ENCODE peak calls at places on chromosomes 1 and 21, in ten cellular contexts. Z is upper lobe of left lung; X is fibroblast of the conjunctiva; V is amniotic epithelial cell; T is D341Med; C is GM04503; I is progenitor cell of endocrine pancreas; L is A549; Q is occipital lobe; J is activated CD4-positive, alpha-beta T cell treated with anti-CD3 and anti-CD28 coated beads, Interleukin-2, amount 50 U/mL, for 24 hours. F is an unnamed sample.

GRCh38 chr1:51073456-51073855 is 28.6 kb upstream of the C1orf185 start:
- DNase-seq in Z (no peak), I (no peak), T (no peak), C (no peak), J (no peak), Q (no peak), L (no peak), X (no peak), V (no peak), F (no peak)

GRCh38 chr21:42636931-42637601 is 16.4 kb upstream of the PDE9A start:
- DNase-seq in Z (no peak), C (no peak), Q (no peak), T (no peak), L (no peak), V (no peak), X (no peak), I (no peak), J (no peak), F (no peak)

GRCh38 chr21:33401617-33401967 is 1.6 kb upstream of the IFNGR2 start:
- DNase-seq in V (no peak), X (no peak), T (no peak), Z (no peak), C (peak), J (no peak), I (no peak), L (no peak), Q (no peak), F (no peak)

GRCh38 chr1:92495392-92496066 is 8.8 kb upstream of the GFI1 start:
- DNase-seq in X (no peak), J (no peak), L (no peak), I (no peak), T (peak), Q (no peak), V (no peak), C (no peak), Z (no peak), F (no peak)

GRCh38 chr1:25066253-25066652 is 136.2 kb upstream of the RUNX3 start:
- DNase-seq in I (no peak), L (no peak), Q (no peak), J (no peak), V (no peak), X (no peak), T (no peak), Z (no peak), C (no peak), F (no peak)

GRCh38 chr1:84689514-84690396 is 506 bp downstream of the SSX2IP start:
- DNase-seq in I (no peak), X (no peak), T (no peak), L (peak), J (no peak), C (no peak), V (peak), Z (no peak), Q (peak), F (no peak)

GRCh38 chr1:168709896-168710305 is 19.1 kb downstream of the DPT start:
- DNase-seq in V (peak), I (no peak), J (no peak), L (peak), Z (no peak), Q (no peak), T (no peak), X (peak), C (peak), F (no peak)

GRCh38 chr1:70666381-70667140 is 255.5 kb downstream of the CTH start:
- DNase-seq in X (no peak), J (no peak), V (no peak), I (no peak), Q (no peak), T (no peak), Z (no peak), C (no peak), L (no peak), F (no peak)

GRCh38 chr1:156410238-156410637 is 41.2 kb downstream of the RHBG start:
- DNase-seq in V (no peak), J (no peak), C (no peak), T (no peak), L (no peak), I (no peak), X (no peak), Z (no peak), Q (no peak), F (no peak)

GRCh38 chr1:1291023-1291528 is 10.8 kb downstream of the SCNN1D start:
- DNase-seq in J (no peak), X (no peak), C (no peak), L (no peak), Z (peak), I (no peak), Q (no peak), T (no peak), V (no peak), F (no peak)

GRCh38 chr1:10612446-10613160 is 137.9 kb downstream of the PEX14 start:
- DNase-seq in T (no peak), Z (no peak), J (no peak), C (no peak), Q (no peak), L (no peak), X (no peak), V (no peak), I (no peak), F (no peak)

GRCh38 chr1:56441586-56441985 is 137.8 kb downstream of the PLPP3 start:
- DNase-seq in Q (no peak), C (no peak), V (no peak), I (no peak), J (no peak), L (no peak), X (no peak), Z (no peak), T (no peak), F (no peak)

GRCh38 chr1:76433528-76433927 is 359.0 kb downstream of the ST6GALNAC3 start:
- DNase-seq in C (no peak), Q (no peak), X (peak), J (no peak), Z (no peak), L (no peak), V (peak), I (no peak), T (no peak), F (no peak)

GRCh38 chr1:21801100-21801499 is 11.0 kb upstream of the LDLRAD2 start:
- DNase-seq in Z (no peak), I (no peak), C (no peak), X (no peak), V (no peak), T (no peak), J (no peak), Q (no peak), L (no peak), F (no peak)

GRCh38 chr1:201504179-201504631 is 2.7 kb downstream of the CSRP1 start:
- DNase-seq in X (no peak), J (no peak), V (peak), I (no peak), Q (no peak), Z (no peak), L (no peak), T (no peak), C (no peak), F (no peak)

GRCh38 chr1:78577257-78578100 is 42.8 kb upstream of the IFI44L start:
- DNase-seq in I (no peak), L (no peak), T (no peak), X (no peak), Q (no peak), J (no peak), Z (no peak), C (peak), V (peak), F (no peak)

GRCh38 chr1:23167353-23168078 is 1.1 kb downstream of the LUZP1 start:
- DNase-seq in V (peak), L (no peak), Q (peak), Z (peak), T (peak), I (no peak), C (no peak), X (no peak), J (no peak), F (peak)

GRCh38 chr1:47491341-47491753 is 53.5 kb downstream of the FOXD2 start:
- DNase-seq in Q (no peak), L (no peak), V (no peak), J (no peak), I (no peak), C (no peak), X (no peak), T (peak), Z (peak), F (no peak)

GRCh38 chr1:177355575-177355974 is 184.8 kb downstream of the BRINP2 start:
- DNase-seq in Z (no peak), J (no peak), L (peak), X (no peak), T (peak), Q (peak), V (no peak), C (peak), I (peak), F (peak)

GRCh38 chr1:15718199-15718601 is 17.9 kb upstream of the SLC25A34 start:
- DNase-seq in X (no peak), I (no peak), Z (no peak), T (no peak), Q (no peak), C (no peak), V (peak), J (no peak), L (no peak), F (no peak)

GRCh38 chr21:44996983-44997936 is 57.4 kb downstream of the SLX9 start:
- DNase-seq in J (no peak), Q (no peak), I (no peak), Z (peak), X (no peak), C (no peak), T (no peak), V (no peak), L (no peak), F (no peak)

GRCh38 chr1:238399558-238399957 is 508.8 kb upstream of the ZP4 start:
- DNase-seq in C (no peak), J (no peak), Q (no peak), T (peak), I (no peak), L (no peak), X (no peak), Z (no peak), V (no peak), F (no peak)

GRCh38 chr1:33442141-33442540 is 11.2 kb upstream of the PHC2 start:
- DNase-seq in T (no peak), V (peak), L (no peak), Q (no peak), Z (no peak), J (no peak), I (no peak), X (no peak), C (no peak), F (no peak)

GRCh38 chr1:115969509-115969908 is 6.8 kb upstream of the SLC22A15 start:
- DNase-seq in Q (no peak), T (peak), X (no peak), J (no peak), I (peak), L (no peak), Z (no peak), V (peak), C (no peak), F (no peak)

GRCh38 chr1:88662723-88663122 is 21.4 kb upstream of the PKN2 start:
- DNase-seq in I (no peak), L (no peak), T (no peak), C (no peak), J (no peak), Z (no peak), X (no peak), Q (no peak), V (no peak), F (no peak)